ENCODE peak calls at places on chromosomes 2 and 18, in seven cellular contexts. T, Z, E, J, R, P and W are unnamed samples.
A peak's percentile ranks its signal among the peaks of the same experiment; 100 is the strongest.

GRCh38 chr2:197777823-197778407 is 7.2 kb downstream of the BOLL start:
- DNase-seq in T (peak; percentile 6), Z (no peak), E (peak; percentile 30), J (peak; percentile 31), R (peak; percentile 72), P (peak; percentile 47), W (no peak)

GRCh38 chr18:23943104-23943503 is 71.5 kb upstream of the TTC39C start:
- DNase-seq in T (no peak), Z (no peak), E (no peak), J (no peak), R (no peak), P (no peak), W (no peak)

GRCh38 chr2:11118761-11119160 is 36.5 kb upstream of the SLC66A3 start:
- DNase-seq in T (no peak), Z (no peak), E (no peak), J (no peak), R (peak; percentile 22), P (peak; percentile 31), W (no peak)

GRCh38 chr2:101380376-101380775 is 6.9 kb downstream of the CREG2 start:
- DNase-seq in T (no peak), Z (no peak), E (no peak), J (no peak), R (peak; percentile 67), P (peak; percentile 58), W (no peak)

GRCh38 chr2:32863326-32863725 is 83.4 kb upstream of the LTBP1 start:
- DNase-seq in T (no peak), Z (no peak), E (no peak), J (no peak), R (no peak), P (no peak), W (no peak)

GRCh38 chr18:9483526-9483925 is 8.2 kb downstream of the RALBP1 start:
- DNase-seq in T (no peak), Z (no peak), E (no peak), J (no peak), R (no peak), P (no peak), W (no peak)

GRCh38 chr2:27282892-27283291 is 663 bp downstream of the TRIM54 start:
- DNase-seq in T (no peak), Z (no peak), E (no peak), J (no peak), R (no peak), P (no peak), W (no peak)

GRCh38 chr2:795245-796041 is 118.2 kb upstream of the TMEM18 start:
- DNase-seq in T (no peak), Z (no peak), E (no peak), J (no peak), R (no peak), P (no peak), W (no peak)

GRCh38 chr2:57828221-57828620 is 218.4 kb upstream of the VRK2 start:
- DNase-seq in T (no peak), Z (no peak), E (no peak), J (no peak), R (no peak), P (no peak), W (peak; percentile 11)

GRCh38 chr2:66573412-66573811 is 138.5 kb downstream of the MEIS1 start:
- DNase-seq in T (no peak), Z (no peak), E (no peak), J (no peak), R (no peak), P (no peak), W (no peak)